ENCODE peak calls at places on chromosomes 7 and 10, in eight cellular contexts. F is NCI-H1092; N is NCI-H774; K is progenitor cell of endocrine pancreas; U is LoVo; C is GM23338; T is neural crest cell; D is activated CD8-positive, alpha-beta memory T cell treated with anti-CD3 and anti-CD28 coated beads, Interleukin-2, amount 10 ng/mL, durations not matched to agents 7 days and 5 days. R is an unnamed sample.

GRCh38 chr10:100345570-100346330 is 1.3 kb upstream of the SCD start:
- DNase-seq in F (no peak), T (no peak), D (no peak), K (no peak), N (no peak), U (no peak), C (peak; percentile 33), R (no peak)

GRCh38 chr7:51426163-51426562 is 109.6 kb upstream of the COBL start:
- DNase-seq in U (no peak), D (no peak), T (no peak), C (peak; percentile 17), F (no peak), K (no peak), N (no peak), R (no peak)

GRCh38 chr10:132266594-132267161 is 41.1 kb downstream of the STK32C start:
- DNase-seq in U (no peak), C (no peak), N (no peak), K (no peak), D (no peak), F (no peak), T (no peak), R (no peak)

GRCh38 chr7:137916980-137917645 is 70.3 kb upstream of the DGKI start:
- DNase-seq in K (no peak), N (no peak), C (no peak), T (no peak), F (no peak), U (no peak), D (no peak), R (no peak)

GRCh38 chr10:99682752-99683151 is 23.4 kb downstream of the ENTPD7 start:
- DNase-seq in T (no peak), D (no peak), F (no peak), K (no peak), C (peak; percentile 43), N (no peak), U (no peak), R (no peak)

GRCh38 chr10:11993834-11994468 is 48.7 kb downstream of the UPF2 start:
- DNase-seq in C (no peak), N (no peak), K (no peak), F (no peak), T (no peak), U (no peak), D (no peak), R (no peak)

GRCh38 chr10:59675812-59676211 is 33.8 kb downstream of the SLC16A9 start:
- DNase-seq in K (no peak), T (peak; percentile 20), N (no peak), D (no peak), F (no peak), C (peak; percentile 86), U (no peak), R (no peak)

GRCh38 chr7:83850941-83851340 is 202.0 kb upstream of the SEMA3E start:
- DNase-seq in D (no peak), U (no peak), C (no peak), T (no peak), N (no peak), F (no peak), K (no peak), R (no peak)

GRCh38 chr7:77426521-77427051 is 10.4 kb upstream of the GSAP start:
- DNase-seq in F (no peak), T (no peak), U (no peak), K (no peak), D (no peak), N (no peak), C (peak; percentile 65), R (no peak)

GRCh38 chr7:105611856-105612775 is 30.8 kb upstream of the EFCAB10 start:
- DNase-seq in K (no peak), U (no peak), C (no peak), D (no peak), F (no peak), N (no peak), T (no peak), R (no peak)

GRCh38 chr7:106167439-106168136 is 55.5 kb upstream of the SYPL1 start:
- DNase-seq in U (no peak), T (no peak), K (no peak), N (no peak), C (no peak), D (no peak), F (no peak), R (no peak)

GRCh38 chr10:3763035-3763456 is 22.0 kb downstream of the KLF6 start:
- DNase-seq in T (no peak), U (peak; percentile 79), N (no peak), F (no peak), C (no peak), D (no peak), K (no peak), R (no peak)

GRCh38 chr7:17183630-17184328 is 114.7 kb upstream of the AHR start:
- DNase-seq in F (no peak), U (no peak), T (no peak), K (no peak), C (no peak), N (no peak), D (no peak), R (no peak)

GRCh38 chr7:48176356-48176893 is 5.2 kb downstream of the ABCA13 start:
- DNase-seq in D (no peak), U (no peak), N (no peak), K (no peak), F (no peak), C (no peak), T (no peak), R (no peak)

GRCh38 chr7:114047889-114048288 is 129.1 kb upstream of the PPP1R3A start:
- DNase-seq in F (no peak), N (no peak), C (no peak), T (no peak), D (no peak), K (no peak), U (no peak), R (no peak)

GRCh38 chr7:91248996-91249395 is 15.2 kb upstream of the FZD1 start:
- DNase-seq in U (no peak), D (no peak), T (no peak), C (peak; percentile 17), N (no peak), F (no peak), K (no peak), R (no peak)

R was measured in NCI-H2081.